ENCODE peak calls at places on chromosomes 12 and 14, in four cellular contexts. One of them, this sample, is unnamed.

GRCh38 chr12:119692410-119692809 is 24.5 kb downstream of the PRKAB1 start:
- DNase-seq in HCT116: no peak
- DNase-seq in sigmoid colon: no peak
- DNase-seq in stomach: no peak
- DNase-seq in this sample: no peak

GRCh38 chr12:11668611-11669010 is 19.1 kb downstream of the ETV6 start:
- DNase-seq in sigmoid colon: no peak
- DNase-seq in HCT116: no peak
- DNase-seq in stomach: no peak
- DNase-seq in this sample: no peak

GRCh38 chr12:7395950-7396349 is 48.0 kb downstream of the CD163L1 start:
- DNase-seq in sigmoid colon: no peak
- DNase-seq in HCT116: no peak
- DNase-seq in stomach: no peak
- DNase-seq in this sample: no peak

GRCh38 chr14:101954501-101954900 is 9.9 kb upstream of the DYNC1H1 start:
- DNase-seq in sigmoid colon: no peak
- DNase-seq in stomach: no peak
- DNase-seq in HCT116: no peak
- DNase-seq in this sample: no peak

GRCh38 chr12:21301-22189 is 45.0 kb upstream of the IQSEC3 start:
- DNase-seq in HCT116: no peak
- DNase-seq in stomach: no peak
- DNase-seq in sigmoid colon: no peak
- DNase-seq in this sample: no peak

GRCh38 chr14:101458536-101459391 is 102.5 kb upstream of the DIO3 start:
- DNase-seq in stomach: peak; percentile 17
- DNase-seq in sigmoid colon: no peak
- DNase-seq in HCT116: no peak
- DNase-seq in this sample: no peak

GRCh38 chr14:53954551-53955233 is 1.9 kb downstream of the BMP4 start:
- DNase-seq in HCT116: no peak
- DNase-seq in sigmoid colon: peak; percentile 67
- DNase-seq in stomach: no peak
- DNase-seq in this sample: no peak

GRCh38 chr14:88323520-88324199 is 591 bp upstream of the KCNK10 start:
- DNase-seq in stomach: no peak
- DNase-seq in sigmoid colon: no peak
- DNase-seq in HCT116: no peak
- DNase-seq in this sample: no peak

GRCh38 chr12:128783129-128783574 is 40.6 kb downstream of the SLC15A4 start:
- DNase-seq in stomach: no peak
- DNase-seq in sigmoid colon: peak; percentile 14
- DNase-seq in HCT116: no peak
- DNase-seq in this sample: no peak

GRCh38 chr14:100271247-100271939 is 32.4 kb downstream of the YY1 start:
- DNase-seq in stomach: peak; percentile 68
- DNase-seq in sigmoid colon: no peak
- DNase-seq in HCT116: no peak
- DNase-seq in this sample: peak; percentile 33

GRCh38 chr14:29607129-29607528 is 320.5 kb downstream of the PRKD1 start:
- DNase-seq in stomach: no peak
- DNase-seq in sigmoid colon: no peak
- DNase-seq in HCT116: no peak
- DNase-seq in this sample: no peak

GRCh38 chr14:50725761-50726160 is 57.7 kb upstream of the SAV1 start:
- DNase-seq in HCT116: no peak
- DNase-seq in stomach: no peak
- DNase-seq in sigmoid colon: no peak
- DNase-seq in this sample: no peak

GRCh38 chr14:56247495-56248087 is 129.4 kb downstream of the PELI2 start:
- DNase-seq in sigmoid colon: no peak
- DNase-seq in stomach: no peak
- DNase-seq in HCT116: peak; percentile 4
- DNase-seq in this sample: no peak

GRCh38 chr12:42608196-42608825 is 18.8 kb upstream of the PRICKLE1 start:
- DNase-seq in sigmoid colon: no peak
- DNase-seq in stomach: no peak
- DNase-seq in HCT116: no peak
- DNase-seq in this sample: no peak

GRCh38 chr14:101521978-101522377 is 39.3 kb upstream of the DIO3 start:
- DNase-seq in sigmoid colon: no peak
- DNase-seq in stomach: no peak
- DNase-seq in HCT116: no peak
- DNase-seq in this sample: no peak

DNA sequence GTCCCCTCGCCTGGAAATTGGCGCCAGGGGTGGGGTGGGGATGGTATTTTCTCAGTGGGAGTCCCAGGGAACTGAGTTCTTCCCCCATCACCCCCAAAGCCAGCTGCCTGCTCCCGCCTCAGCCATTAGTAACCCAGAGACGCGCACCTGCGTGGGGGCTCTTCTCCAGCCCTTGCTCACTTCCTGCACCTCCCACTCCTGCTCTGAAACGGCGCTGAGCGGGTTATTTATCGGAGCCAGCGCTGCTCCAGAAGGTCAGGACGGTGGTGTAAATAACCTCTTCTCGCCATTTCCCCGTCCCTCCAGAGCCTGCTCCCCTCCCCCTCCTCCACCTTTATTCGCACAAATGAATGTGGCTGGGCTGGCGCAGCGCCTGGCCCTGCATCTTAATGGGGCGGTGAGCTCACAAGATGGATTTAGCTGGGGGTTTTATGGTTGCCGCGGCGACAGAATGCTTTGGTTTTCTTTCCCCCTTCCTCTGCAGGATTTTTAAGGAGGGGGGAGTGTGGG is 12.2 kb downstream of the GPR84 start:
- DNase-seq in sigmoid colon: peak; percentile 92
- DNase-seq in HCT116: no peak
- DNase-seq in stomach: peak; percentile 49
- DNase-seq in this sample: no peak
- TF ChIP-seq POLR2AphosphoS5 in sigmoid colon: no peak
- TF ChIP-seq POLR2AphosphoS5 in HCT116: no peak
- TF ChIP-seq POLR2AphosphoS5 in stomach: no peak
- TF ChIP-seq POLR2AphosphoS5 in this sample: no peak

DNA sequence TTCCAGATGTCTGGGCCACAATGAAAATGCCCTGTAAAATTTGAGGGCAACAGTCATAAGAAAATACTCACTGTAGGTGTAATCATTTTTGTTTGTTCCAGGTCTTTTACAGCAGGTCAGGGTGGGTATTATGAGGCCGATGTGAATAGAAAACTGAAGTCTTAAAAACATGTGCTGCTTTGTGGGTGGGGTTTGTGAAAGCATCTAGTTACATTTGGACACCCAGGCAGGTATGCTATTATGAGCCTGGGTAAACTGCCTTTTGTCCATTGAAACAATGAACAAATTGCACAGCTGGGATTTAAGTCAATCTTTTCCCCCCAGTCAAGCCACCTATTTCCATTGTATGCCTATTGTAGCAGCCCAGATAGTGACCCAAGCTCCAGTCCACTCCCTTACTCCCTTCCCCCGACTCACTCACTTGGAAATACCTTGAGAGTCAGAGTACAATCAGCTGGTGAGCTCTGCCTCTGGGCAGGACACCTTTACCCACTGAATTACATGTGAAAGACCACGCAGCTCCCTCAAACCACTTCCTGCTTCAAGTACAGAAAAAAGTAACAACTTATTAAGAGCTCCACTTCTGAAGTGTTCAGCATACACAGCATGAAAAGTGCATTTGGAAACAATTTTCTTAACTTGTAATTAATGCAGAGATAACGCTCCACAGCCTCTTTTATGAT is 1.8 kb downstream of the IGF1 start:
- DNase-seq in stomach: peak; percentile 28
- DNase-seq in sigmoid colon: no peak
- DNase-seq in HCT116: no peak
- DNase-seq in this sample: no peak
- TF ChIP-seq POLR2AphosphoS5 in stomach: no peak
- TF ChIP-seq POLR2AphosphoS5 in sigmoid colon: no peak
- TF ChIP-seq POLR2AphosphoS5 in HCT116: no peak
- TF ChIP-seq POLR2AphosphoS5 in this sample: no peak

GRCh38 chr14:21238823-21239518 is 30.3 kb downstream of the HNRNPC start:
- DNase-seq in sigmoid colon: no peak
- DNase-seq in stomach: no peak
- DNase-seq in HCT116: no peak
- DNase-seq in this sample: no peak

GRCh38 chr14:21234112-21234511 is 35.1 kb downstream of the HNRNPC start:
- DNase-seq in sigmoid colon: no peak
- DNase-seq in HCT116: no peak
- DNase-seq in stomach: no peak
- DNase-seq in this sample: no peak

GRCh38 chr14:21240417-21240816 is 28.8 kb downstream of the HNRNPC start:
- DNase-seq in HCT116: no peak
- DNase-seq in stomach: no peak
- DNase-seq in sigmoid colon: no peak
- DNase-seq in this sample: no peak

GRCh38 chr14:21233457-21234076 is 35.7 kb downstream of the HNRNPC start:
- DNase-seq in HCT116: no peak
- DNase-seq in sigmoid colon: no peak
- DNase-seq in stomach: no peak
- DNase-seq in this sample: no peak

GRCh38 chr14:21236948-21237797 is 32.1 kb downstream of the HNRNPC start:
- DNase-seq in sigmoid colon: no peak
- DNase-seq in stomach: no peak
- DNase-seq in HCT116: no peak
- DNase-seq in this sample: no peak
- TF ChIP-seq POLR2AphosphoS5 in sigmoid colon: no peak
- TF ChIP-seq POLR2AphosphoS5 in stomach: no peak
- TF ChIP-seq POLR2AphosphoS5 in HCT116: no peak
- TF ChIP-seq POLR2AphosphoS5 in this sample: no peak

GRCh38 chr12:117243488-117243887 is 53.2 kb upstream of the FBXO21 start:
- DNase-seq in sigmoid colon: no peak
- DNase-seq in stomach: no peak
- DNase-seq in HCT116: no peak
- DNase-seq in this sample: no peak
- TF ChIP-seq POLR2AphosphoS5 in sigmoid colon: no peak
- TF ChIP-seq POLR2AphosphoS5 in stomach: no peak
- TF ChIP-seq POLR2AphosphoS5 in HCT116: no peak
- TF ChIP-seq POLR2AphosphoS5 in this sample: no peak

GRCh38 chr12:122918827-122919226 is 22.9 kb upstream of the VPS37B start:
- DNase-seq in stomach: no peak
- DNase-seq in HCT116: no peak
- DNase-seq in sigmoid colon: no peak
- DNase-seq in this sample: no peak

GRCh38 chr12:122921917-122922316 is 26.0 kb upstream of the VPS37B start:
- DNase-seq in sigmoid colon: no peak
- DNase-seq in stomach: peak; percentile 59
- DNase-seq in HCT116: no peak
- DNase-seq in this sample: no peak

GRCh38 chr12:122920687-122921086 is 24.8 kb upstream of the VPS37B start:
- DNase-seq in HCT116: no peak
- DNase-seq in stomach: no peak
- DNase-seq in sigmoid colon: no peak
- DNase-seq in this sample: no peak

GRCh38 chr12:122917508-122918227 is 21.7 kb upstream of the VPS37B start:
- DNase-seq in stomach: peak; percentile 78
- DNase-seq in sigmoid colon: peak; percentile 66
- DNase-seq in HCT116: no peak
- DNase-seq in this sample: peak; percentile 77
- TF ChIP-seq POLR2AphosphoS5 in stomach: peak; percentile 50
- TF ChIP-seq POLR2AphosphoS5 in sigmoid colon: no peak
- TF ChIP-seq POLR2AphosphoS5 in HCT116: peak; percentile 57
- TF ChIP-seq POLR2AphosphoS5 in this sample: peak; percentile 61

GRCh38 chr14:76958975-76959710 is 69.4 kb downstream of the IRF2BPL start:
- DNase-seq in sigmoid colon: peak; percentile 91
- DNase-seq in HCT116: peak; percentile 64
- DNase-seq in stomach: no peak
- DNase-seq in this sample: peak; percentile 66
- TF ChIP-seq POLR2AphosphoS5 in sigmoid colon: peak; percentile 52
- TF ChIP-seq POLR2AphosphoS5 in HCT116: peak; percentile 59
- TF ChIP-seq POLR2AphosphoS5 in stomach: no peak
- TF ChIP-seq POLR2AphosphoS5 in this sample: no peak

DNA sequence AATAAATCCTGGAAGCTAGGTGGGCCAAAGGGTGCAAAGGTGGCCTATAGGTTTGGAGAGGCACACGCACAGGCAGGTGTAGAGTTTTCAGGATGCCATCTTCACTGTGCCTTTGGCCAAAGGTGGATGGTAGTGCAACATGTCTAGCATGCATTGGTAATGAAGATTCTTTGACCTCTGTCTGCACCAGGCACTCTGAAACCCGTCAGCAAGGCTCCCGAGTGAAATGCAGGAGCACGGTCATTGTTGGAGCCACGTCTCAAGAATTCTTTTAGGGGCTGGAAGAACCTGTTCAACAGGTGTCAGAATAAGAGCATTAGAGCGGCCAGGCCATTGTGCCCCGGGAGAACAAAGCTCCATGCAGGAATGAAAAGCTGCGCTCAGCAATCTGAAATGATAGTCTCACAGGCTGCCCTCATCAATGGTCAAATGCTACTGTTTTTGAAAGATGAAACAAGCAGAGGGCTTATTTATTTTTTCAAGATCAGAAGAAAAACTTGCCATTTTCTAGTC is 40.2 kb upstream of the DICER1 start:
- DNase-seq in stomach: peak; percentile 60
- DNase-seq in HCT116: no peak
- DNase-seq in sigmoid colon: no peak
- DNase-seq in this sample: peak; percentile 75
- TF ChIP-seq POLR2AphosphoS5 in stomach: peak; percentile 8
- TF ChIP-seq POLR2AphosphoS5 in HCT116: no peak
- TF ChIP-seq POLR2AphosphoS5 in sigmoid colon: no peak
- TF ChIP-seq POLR2AphosphoS5 in this sample: peak; percentile 51

GRCh38 chr12:94150483-94151225 is 2.3 kb downstream of the PLXNC1 start:
- DNase-seq in sigmoid colon: no peak
- DNase-seq in HCT116: no peak
- DNase-seq in stomach: peak; percentile 31
- DNase-seq in this sample: no peak

GRCh38 chr12:94149781-94150482 is 1.6 kb downstream of the PLXNC1 start:
- DNase-seq in HCT116: no peak
- DNase-seq in sigmoid colon: peak; percentile 71
- DNase-seq in stomach: peak; percentile 28
- DNase-seq in this sample: no peak

GRCh38 chr12:94148841-94149780 is 734 bp downstream of the PLXNC1 start:
- DNase-seq in sigmoid colon: no peak
- DNase-seq in HCT116: no peak
- DNase-seq in stomach: peak; percentile 33
- DNase-seq in this sample: no peak

GRCh38 chr12:94151577-94151976 is 3.2 kb downstream of the PLXNC1 start:
- DNase-seq in sigmoid colon: no peak
- DNase-seq in stomach: no peak
- DNase-seq in HCT116: no peak
- DNase-seq in this sample: no peak

GRCh38 chr12:94152292-94153083 is 4.1 kb downstream of the PLXNC1 start:
- DNase-seq in sigmoid colon: no peak
- DNase-seq in HCT116: no peak
- DNase-seq in stomach: no peak
- DNase-seq in this sample: no peak
- TF ChIP-seq POLR2AphosphoS5 in sigmoid colon: no peak
- TF ChIP-seq POLR2AphosphoS5 in HCT116: no peak
- TF ChIP-seq POLR2AphosphoS5 in stomach: no peak
- TF ChIP-seq POLR2AphosphoS5 in this sample: no peak

GRCh38 chr14:103021817-103022668 is 35.3 kb downstream of the CDC42BPB start:
- DNase-seq in stomach: no peak
- DNase-seq in sigmoid colon: no peak
- DNase-seq in HCT116: no peak
- DNase-seq in this sample: peak; percentile 31
- TF ChIP-seq POLR2AphosphoS5 in stomach: no peak
- TF ChIP-seq POLR2AphosphoS5 in sigmoid colon: no peak
- TF ChIP-seq POLR2AphosphoS5 in HCT116: no peak
- TF ChIP-seq POLR2AphosphoS5 in this sample: no peak